ENCODE peak calls at places on chromosomes 7 and 10, in seven cellular contexts. K is mucosa of descending colon, C is spleen, D is HCT116, Q is OCI-LY7, E is fibroblast of the aortic adventitia, B is cardiac fibroblast. U is an unnamed sample.

GRCh38 chr10:73886625-73887024 is 12.3 kb upstream of the CAMK2G start:
- DNase-seq in K (no peak), C (no peak), D (no peak), Q (no peak), E (no peak), B (no peak), U (no peak)

GRCh38 chr7:156096806-156097538 is 284.7 kb upstream of the SHH start:
- DNase-seq in K (no peak), C (no peak), D (no peak), Q (no peak), E (no peak), B (no peak), U (no peak)

GRCh38 chr7:18378989-18379605 is 116.5 kb upstream of the HDAC9 start:
- DNase-seq in K (no peak), C (no peak), D (no peak), Q (no peak), E (no peak), B (no peak), U (no peak)

GRCh38 chr10:79185796-79186374 is 117.1 kb downstream of the ZMIZ1 start:
- DNase-seq in K (no peak), C (no peak), D (no peak), Q (no peak), E (no peak), B (no peak), U (no peak)

GRCh38 chr7:25886387-25887240 is 265.4 kb upstream of the NFE2L3 start:
- DNase-seq in K (no peak), C (no peak), D (no peak), Q (no peak), E (no peak), B (no peak), U (no peak)

GRCh38 chr10:77360121-77360520 is 277.5 kb downstream of the KCNMA1 start:
- DNase-seq in K (no peak), C (no peak), D (no peak), Q (no peak), E (peak), B (no peak), U (no peak)

GRCh38 chr10:86413046-86413728 is 46.6 kb upstream of the GRID1 start:
- DNase-seq in K (no peak), C (no peak), D (no peak), Q (peak), E (peak), B (peak), U (no peak)

GRCh38 chr10:93515071-93515962 is 18.9 kb downstream of the CEP55 start:
- DNase-seq in K (no peak), C (no peak), D (no peak), Q (no peak), E (peak), B (peak), U (no peak)

GRCh38 chr10:14554091-14554842 is 220.4 kb downstream of the FAM107B start:
- DNase-seq in K (peak), C (no peak), D (peak), Q (no peak), E (no peak), B (no peak), U (no peak)

GRCh38 chr7:10779465-10780399 is 193.9 kb upstream of the PHF14 start:
- DNase-seq in K (no peak), C (peak), D (no peak), Q (no peak), E (no peak), B (no peak), U (no peak)

GRCh38 chr10:79381804-79382221 is 34.5 kb downstream of the PPIF start:
- DNase-seq in K (peak), C (peak), D (no peak), Q (no peak), E (peak), B (peak), U (peak)

DNA sequence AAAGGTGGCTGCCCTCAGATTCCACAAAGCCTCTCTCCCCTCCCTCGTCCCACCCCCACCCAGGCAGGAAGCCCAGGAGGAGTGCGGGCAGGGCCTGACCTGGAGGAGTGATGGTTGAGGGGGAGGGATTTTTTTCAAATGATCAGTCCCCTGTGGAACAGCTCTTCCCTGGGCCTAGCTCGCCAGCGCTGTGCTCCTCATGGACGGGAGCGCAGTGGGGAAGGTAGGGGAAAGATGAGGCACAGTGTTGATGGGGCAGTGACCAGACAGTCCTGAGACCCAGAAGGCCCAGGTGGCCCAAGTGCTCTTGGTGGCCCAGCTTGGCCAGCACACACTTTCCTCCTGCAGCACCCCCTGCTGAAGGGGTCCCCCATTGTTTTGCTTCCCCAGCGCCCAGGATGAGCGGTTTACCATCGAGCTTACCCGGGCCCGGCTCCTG is 8.5 kb downstream of the SAP25 start:
- DNase-seq in K (no peak), C (no peak), D (no peak), Q (no peak), E (no peak), B (no peak), U (no peak)
- TF ChIP-seq CTCF in K (no peak), C (no peak), D (no peak), Q (no peak), E (no peak), B (no peak), U (no peak)

DNA sequence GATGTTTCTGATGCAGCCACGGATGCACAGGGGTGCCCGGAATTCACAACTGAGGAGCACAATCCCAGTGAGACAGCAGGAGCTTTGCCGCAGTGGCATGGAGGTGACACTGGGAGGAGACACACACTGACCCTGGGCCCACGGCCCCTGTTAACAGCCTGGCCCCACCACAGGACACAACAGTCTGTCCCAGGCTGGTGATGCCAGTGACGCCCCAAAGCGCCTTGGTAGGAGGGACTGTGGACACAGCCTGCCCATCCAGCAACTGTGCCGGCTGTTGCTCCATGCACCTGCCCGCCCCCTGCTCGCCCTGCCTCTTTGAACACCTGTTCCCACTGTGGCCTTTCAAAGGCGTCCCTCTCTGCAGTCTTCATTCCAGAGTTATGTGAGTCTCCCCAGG is 49.8 kb downstream of the KLF6 start:
- DNase-seq in K (no peak), C (no peak), D (no peak), Q (peak), E (no peak), B (no peak), U (no peak)
- TF ChIP-seq CTCF in K (no peak), C (no peak), D (no peak), Q (peak), E (no peak), B (no peak), U (no peak)

DNA sequence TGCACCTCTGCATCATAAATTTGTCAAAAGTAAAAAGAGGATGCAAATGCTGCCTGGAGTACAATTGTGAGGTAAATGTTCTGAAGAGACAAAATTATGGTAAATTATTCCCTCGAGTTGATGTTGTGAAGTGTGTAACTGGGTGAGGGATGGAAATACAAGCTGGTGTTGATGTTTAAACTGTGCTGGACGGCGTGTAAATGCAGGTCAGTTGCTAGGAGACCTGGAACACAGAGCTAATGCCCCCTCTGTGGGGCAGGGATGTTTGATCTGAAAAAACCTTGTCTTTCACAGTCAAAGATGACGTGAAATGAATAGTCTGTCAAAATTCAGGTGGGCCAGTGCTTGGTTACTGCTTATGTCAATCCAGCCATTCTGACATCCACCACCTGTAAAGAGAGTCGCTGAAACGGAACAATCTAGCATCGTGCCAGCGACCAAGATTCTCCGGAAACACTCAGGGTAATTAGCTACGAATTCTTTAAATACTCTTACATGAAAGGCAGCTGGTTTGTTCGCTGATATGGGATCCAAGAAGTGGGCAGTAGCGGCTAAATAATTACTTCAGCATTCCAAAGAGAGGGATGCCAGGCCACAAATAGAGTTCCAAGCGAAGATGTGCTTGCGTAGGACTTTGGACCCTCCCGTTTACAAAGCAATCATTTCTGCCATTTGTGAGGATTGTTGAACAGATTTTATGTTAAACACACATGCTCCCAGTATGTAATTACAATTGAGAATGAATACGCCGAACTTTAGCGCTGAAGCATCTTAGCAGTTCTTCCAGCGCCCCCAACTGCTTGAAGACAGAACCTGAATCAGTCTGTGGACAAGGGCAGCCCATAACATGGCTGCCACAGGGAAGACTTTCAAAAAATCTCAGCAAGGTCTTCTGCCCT is 7.4 kb upstream of the ASB4 start:
- DNase-seq in K (peak), C (no peak), D (no peak), Q (no peak), E (peak), B (peak), U (no peak)
- TF ChIP-seq CTCF in K (peak), C (no peak), D (peak), Q (peak), E (peak), B (peak), U (no peak)

DNA sequence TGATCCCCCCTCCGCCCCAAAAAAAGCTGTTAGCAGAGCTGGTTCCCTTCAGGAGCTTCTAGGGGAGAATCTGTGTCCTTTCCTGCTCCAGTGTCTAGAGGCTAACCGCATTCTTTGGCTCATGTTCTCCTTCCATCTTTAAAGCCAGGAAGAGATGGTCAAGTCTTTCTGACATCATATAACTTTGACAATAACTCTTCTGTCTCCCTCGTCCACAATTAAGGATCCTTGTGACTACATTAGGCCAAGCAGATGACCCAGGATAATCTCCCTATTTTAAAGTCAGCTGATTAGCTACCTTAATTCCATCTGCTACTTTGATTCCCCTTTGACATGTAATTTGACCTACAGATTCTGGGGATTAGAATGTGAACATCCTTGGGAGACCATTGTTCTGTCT is 28.2 kb upstream of the SLC26A4 start:
- DNase-seq in K (no peak), C (no peak), D (no peak), Q (no peak), E (no peak), B (no peak), U (no peak)
- TF ChIP-seq CTCF in K (no peak), C (no peak), D (no peak), Q (no peak), E (no peak), B (no peak), U (no peak)

GRCh38 chr10:37754538-37755323 is 102.7 kb downstream of the ZNF248 start:
- DNase-seq in K (peak), C (no peak), D (peak), Q (peak), E (peak), B (no peak), U (no peak)
- TF ChIP-seq CTCF in K (peak), C (no peak), D (no peak), Q (peak), E (peak), B (peak), U (no peak)

GRCh38 chr7:107044347-107045194 is at the start of gene PRKAR2B:
- DNase-seq in K (peak), C (peak), D (peak), Q (peak), E (peak), B (peak), U (peak)
- TF ChIP-seq CTCF in K (no peak), C (peak), D (no peak), Q (no peak), E (no peak), B (no peak), U (no peak)